ENCODE peak calls at places on chromosomes 2 and 18, in four cellular contexts. C is heart left ventricle, B is ovary, H is uterus. X is an unnamed sample.

GRCh38 chr2:40155728-40156127 is 296.2 kb downstream of the SLC8A1 start:
- DNase-seq in B (no peak), H (no peak), C (no peak), X (no peak)

GRCh38 chr18:46320928-46321855 is 217.0 kb downstream of the HAUS1 start:
- DNase-seq in H (no peak), C (no peak), B (no peak), X (no peak)

GRCh38 chr2:217396165-217396564 is 536.3 kb upstream of the TNP1 start:
- DNase-seq in B (no peak), H (no peak), C (no peak), X (no peak)

GRCh38 chr18:77899972-77900754 is 650.5 kb downstream of the GALR1 start:
- DNase-seq in B (peak; percentile 59), C (peak; percentile 40), H (no peak), X (peak; percentile 53)

GRCh38 chr2:115165529-115166109 is 723.2 kb downstream of the DPP10 start:
- DNase-seq in B (no peak), H (no peak), C (no peak), X (peak; percentile 60)

GRCh38 chr2:239814136-239814916 is 210.8 kb downstream of the NDUFA10 start:
- DNase-seq in H (peak; percentile 39), B (peak; percentile 42), C (no peak), X (no peak)

GRCh38 chr2:46065152-46065551 is 232.1 kb upstream of the EPAS1 start:
- DNase-seq in B (no peak), H (no peak), C (no peak), X (no peak)

GRCh38 chr18:65215865-65216466 is 534.8 kb upstream of the CDH7 start:
- DNase-seq in H (no peak), C (no peak), B (no peak), X (no peak)

GRCh38 chr2:66696374-66696773 is 261.4 kb downstream of the MEIS1 start:
- DNase-seq in B (no peak), C (no peak), H (peak; percentile 56), X (no peak)

GRCh38 chr18:50819727-50820378 is at the start of gene MRO:
- DNase-seq in H (peak; percentile 79), B (peak; percentile 91), C (peak; percentile 91), X (peak; percentile 93)

GRCh38 chr2:127621981-127622431 is 23.9 kb upstream of the GPR17 start:
- DNase-seq in C (no peak), B (peak; percentile 19), H (no peak), X (no peak)

GRCh38 chr2:182672471-182673165 is 43.4 kb upstream of the DNAJC10 start:
- DNase-seq in H (no peak), B (no peak), C (no peak), X (no peak)

GRCh38 chr2:85255813-85256581 is 71.8 kb downstream of the TGOLN2 start:
- DNase-seq in H (peak; percentile 43), C (no peak), B (peak; percentile 86), X (peak; percentile 58)

GRCh38 chr18:78681934-78682333 is 297.7 kb upstream of the SALL3 start:
- DNase-seq in C (no peak), B (no peak), H (no peak), X (no peak)

GRCh38 chr2:25742501-25742900 is 69.1 kb upstream of the DTNB start:
- DNase-seq in C (no peak), H (no peak), B (no peak), X (no peak)

GRCh38 chr2:172672999-172673726 is 62.5 kb upstream of the RAPGEF4 start:
- DNase-seq in C (no peak), B (no peak), H (no peak), X (no peak)

GRCh38 chr2:30422437-30422805 is 24.6 kb upstream of the LCLAT1 start:
- DNase-seq in B (no peak), H (no peak), C (peak; percentile 63), X (no peak)

GRCh38 chr2:138282014-138282413 is 219.6 kb upstream of the SPOPL start:
- DNase-seq in B (no peak), C (no peak), H (no peak), X (no peak)

GRCh38 chr2:17306706-17307105 is 211.5 kb downstream of the RAD51AP2 start:
- DNase-seq in H (no peak), C (no peak), B (no peak), X (no peak)

GRCh38 chr2:100321881-100322820 is at the start of gene LONRF2:
- DNase-seq in B (peak; percentile 80), C (peak; percentile 64), H (peak; percentile 57), X (peak; percentile 68)

GRCh38 chr2:171595896-171596295 is 73.6 kb downstream of the CYBRD1 start:
- DNase-seq in B (no peak), H (no peak), C (no peak), X (no peak)

GRCh38 chr2:232482301-232483238 is 5.1 kb downstream of the ECEL1 start:
- DNase-seq in H (no peak), C (peak; percentile 16), B (peak; percentile 27), X (no peak)

DNA sequence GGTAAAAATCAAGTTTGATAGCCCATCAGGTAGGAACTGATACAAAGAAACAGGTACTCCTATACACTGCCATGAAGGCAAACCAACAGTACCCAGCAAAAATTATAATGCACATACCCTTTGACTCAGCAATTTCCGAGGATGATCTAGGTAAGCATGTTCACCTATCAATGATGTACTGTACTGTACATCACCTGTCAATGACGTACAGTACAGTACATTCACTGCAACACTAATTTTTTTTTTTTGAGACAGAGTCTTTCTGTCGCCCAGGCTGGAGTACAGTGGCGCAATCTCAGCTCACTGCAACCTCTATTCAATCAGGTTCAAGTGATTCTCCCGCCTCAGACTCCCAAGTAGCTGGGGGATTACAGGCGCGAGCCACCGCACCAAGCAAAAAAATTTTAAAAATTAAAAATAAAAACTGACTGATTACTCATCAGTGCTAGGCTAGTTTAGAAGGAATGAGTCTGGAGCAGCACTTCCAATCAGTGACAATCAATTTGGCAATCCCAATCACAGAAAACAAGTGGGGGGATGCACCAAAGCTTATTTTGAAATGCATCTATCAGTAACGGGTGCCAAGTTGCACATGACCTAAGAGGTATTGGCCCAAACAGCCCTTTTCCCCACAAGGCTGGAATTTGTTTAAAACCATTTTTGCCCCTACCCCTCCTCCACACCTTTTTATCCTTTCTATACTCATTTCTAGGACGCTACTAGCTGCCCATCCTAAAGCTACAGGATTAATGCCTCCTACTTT is 8.2 kb downstream of the SRSF7 start:
- DNase-seq in B (no peak), H (no peak), C (no peak), X (no peak)
- TF ChIP-seq POLR2A in B (no peak), H (no peak), C (no peak), X (no peak)

GRCh38 chr2:4901092-4901735 is 791.0 kb upstream of the SOX11 start:
- DNase-seq in H (no peak), C (no peak), B (no peak), X (no peak)

GRCh38 chr2:4909486-4909885 is 782.7 kb upstream of the SOX11 start:
- DNase-seq in B (no peak), H (no peak), C (no peak), X (no peak)

GRCh38 chr2:4898706-4899105 is 793.5 kb upstream of the SOX11 start:
- DNase-seq in B (no peak), C (no peak), H (no peak), X (no peak)

GRCh38 chr2:4900242-4900641 is 791.9 kb upstream of the SOX11 start:
- DNase-seq in B (no peak), C (no peak), H (no peak), X (no peak)

DNA sequence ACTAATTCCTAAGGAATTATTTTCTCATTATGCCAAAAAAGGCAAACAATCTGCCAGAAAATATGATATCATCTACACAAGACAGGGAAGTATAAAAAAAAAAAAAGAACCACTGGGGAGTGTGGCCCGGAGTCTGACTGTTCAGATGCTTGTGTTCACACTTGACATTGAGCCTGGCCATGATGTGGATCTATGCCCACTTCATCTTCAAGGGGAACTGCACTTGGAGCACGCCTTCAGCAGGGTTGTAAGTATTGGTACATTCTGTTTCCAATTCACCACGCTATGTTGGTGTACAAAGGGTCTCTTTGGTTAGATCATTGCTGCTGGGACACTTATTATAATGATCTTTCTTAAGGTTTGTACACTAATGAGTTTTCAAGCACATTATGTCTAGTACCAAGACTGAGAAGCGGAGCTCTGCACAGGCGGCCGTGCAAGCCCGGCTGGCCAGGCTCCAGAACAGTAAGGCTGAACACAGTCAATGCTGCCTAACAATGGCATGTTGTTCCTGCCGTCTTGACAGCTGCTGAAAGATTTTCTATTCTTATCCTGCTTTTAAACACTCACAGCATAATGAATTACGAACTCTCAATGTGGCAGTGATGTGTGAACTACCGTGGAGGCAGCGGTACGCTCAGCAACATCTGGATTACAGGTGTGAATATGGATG is 788.4 kb upstream of the SOX11 start:
- DNase-seq in B (no peak), C (no peak), H (no peak), X (peak; percentile 28)
- H3K9me3 ChIP-seq in B (no peaks in the 10 kb centered on the region), C (no peaks in the 10 kb centered on the region), H (no peaks in the 10 kb centered on the region), X (no peaks in the 10 kb centered on the region)

GRCh38 chr2:175154670-175155082 is 13.3 kb downstream of the ATF2 start:
- DNase-seq in C (no peak), H (no peak), B (no peak), X (no peak)

GRCh38 chr2:175151791-175152190 is 16.2 kb downstream of the ATF2 start:
- DNase-seq in B (no peak), C (no peak), H (no peak), X (no peak)

GRCh38 chr2:175158894-175159293 is 9.1 kb downstream of the ATF2 start:
- DNase-seq in H (no peak), B (no peak), C (no peak), X (no peak)

GRCh38 chr2:175152242-175152641 is 15.8 kb downstream of the ATF2 start:
- DNase-seq in C (no peak), B (no peak), H (no peak), X (no peak)

DNA sequence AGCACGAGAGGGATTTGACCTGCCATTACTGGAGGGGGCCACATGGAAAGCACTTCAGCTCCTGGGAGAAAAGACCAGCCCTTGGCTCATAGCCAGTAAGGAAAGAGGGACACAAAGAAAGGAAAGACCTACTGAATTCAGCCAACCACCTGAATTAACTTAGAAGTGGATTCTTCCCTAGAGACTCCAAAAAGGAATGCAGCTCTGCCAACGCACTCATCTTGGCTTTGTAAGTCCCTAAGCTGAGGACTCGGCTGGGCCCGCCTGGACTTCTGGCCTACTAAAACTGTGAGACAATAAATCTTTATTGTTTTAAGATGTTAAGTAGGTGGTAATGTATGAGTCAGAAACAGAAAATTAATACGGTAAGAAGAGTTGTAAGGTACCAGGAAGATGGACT is 11.5 kb downstream of the ATF2 start:
- DNase-seq in C (peak; percentile 23), B (no peak), H (no peak), X (no peak)
- H3K27ac ChIP-seq in C (no peak overlapping the region), B (no peak overlapping the region), H (no peak overlapping the region), X (no peak overlapping the region)

GRCh38 chr2:38750011-38750792 is 959 bp downstream of the SRSF7 start:
- DNase-seq in H (peak; percentile 52), B (peak; percentile 77), C (peak; percentile 73), X (peak; percentile 70)

GRCh38 chr2:38747007-38747424 is 4.1 kb downstream of the SRSF7 start:
- DNase-seq in C (no peak), H (no peak), B (no peak), X (no peak)

GRCh38 chr2:38748857-38749804 is 2.0 kb downstream of the SRSF7 start:
- DNase-seq in C (no peak), H (no peak), B (no peak), X (no peak)

GRCh38 chr2:38747819-38748218 is 3.3 kb downstream of the SRSF7 start:
- DNase-seq in C (no peak), B (no peak), H (no peak), X (no peak)

DNA sequence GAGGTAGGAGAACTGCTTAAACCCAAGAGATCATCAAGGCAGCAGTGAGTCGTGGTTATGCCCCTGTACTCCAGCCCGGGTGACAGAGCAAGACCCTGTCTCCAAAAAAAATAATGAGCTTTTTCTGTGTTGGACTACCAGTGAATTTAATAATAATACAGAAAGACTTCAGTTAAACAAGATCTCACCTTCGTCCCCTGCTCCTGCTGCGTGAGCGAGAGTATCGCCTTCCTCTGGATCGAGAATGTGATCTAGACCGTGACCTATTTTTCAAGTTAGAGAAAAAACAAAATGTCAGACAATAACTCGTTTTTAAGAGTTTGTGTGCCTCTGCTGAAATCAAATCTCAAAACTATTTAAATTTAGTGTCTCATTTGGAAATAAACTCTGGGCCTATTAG is 2.8 kb downstream of the SRSF7 start:
- DNase-seq in C (no peak), B (no peak), H (no peak), X (no peak)
- TF ChIP-seq POLR2A in C (no peak), B (no peak), H (no peak), X (no peak)

X was measured in testis.